ENCODE peak calls at places on chromosomes 3 and 15, in ten cellular contexts. U is Karpas-422, O is right lobe of liver, S is heart left ventricle, P is hepatocyte, D is spleen, L is body of pancreas, Y is pancreas, I is choroid plexus epithelial cell, H is BJ. A is an unnamed sample.

GRCh38 chr3:109532257-109533216 is 195.2 kb upstream of the DPPA4 start:
- DNase-seq in U (peak), O (no peak), S (no peak), P (peak), D (no peak), L (peak), Y (peak), I (peak), H (no peak), A (peak)

GRCh38 chr3:124563376-124563775 is 166.9 kb upstream of the UMPS start:
- DNase-seq in U (no peak), O (no peak), S (no peak), P (peak), D (no peak), L (no peak), Y (no peak), I (peak), H (no peak), A (no peak)

GRCh38 chr3:14145236-14145635 is 20.4 kb downstream of the TMEM43 start:
- DNase-seq in U (no peak), O (no peak), S (no peak), P (no peak), D (no peak), L (no peak), Y (no peak), I (peak), H (no peak), A (no peak)

GRCh38 chr15:91706366-91707032 is 147.0 kb upstream of the SLCO3A1 start:
- DNase-seq in U (peak), O (peak), S (peak), P (peak), D (peak), L (peak), Y (peak), I (peak), H (no peak), A (peak)

GRCh38 chr15:70478251-70478990 is 284.9 kb downstream of the UACA start:
- DNase-seq in U (peak), O (no peak), S (peak), P (no peak), D (peak), L (no peak), Y (no peak), I (no peak), H (no peak), A (peak)

GRCh38 chr15:71649894-71650293 is 160.5 kb upstream of the NR2E3 start:
- DNase-seq in U (no peak), O (no peak), S (no peak), P (no peak), D (no peak), L (no peak), Y (no peak), I (no peak), H (no peak), A (peak)

GRCh38 chr3:32913790-32914446 is 37.5 kb upstream of the CCR4 start:
- DNase-seq in U (no peak), O (no peak), S (no peak), P (no peak), D (no peak), L (no peak), Y (no peak), I (peak), H (peak), A (no peak)

GRCh38 chr15:41905360-41905793 is 11.5 kb upstream of the SPTBN5 start:
- DNase-seq in U (no peak), O (no peak), S (no peak), P (no peak), D (peak), L (no peak), Y (no peak), I (peak), H (no peak), A (no peak)

GRCh38 chr15:90988249-90988648 is 6.1 kb downstream of the PRC1 start:
- DNase-seq in U (no peak), O (no peak), S (no peak), P (no peak), D (no peak), L (no peak), Y (no peak), I (no peak), H (no peak), A (no peak)

GRCh38 chr3:53069422-53070068 is 23.7 kb upstream of the SFMBT1 start:
- DNase-seq in U (no peak), O (peak), S (no peak), P (no peak), D (peak), L (no peak), Y (no peak), I (peak), H (no peak), A (no peak)

GRCh38 chr3:48492461-48493202 is 11.3 kb downstream of the SHISA5 start:
- DNase-seq in U (peak), O (no peak), S (no peak), P (no peak), D (no peak), L (no peak), Y (no peak), I (no peak), H (peak), A (no peak)

GRCh38 chr3:157063926-157064325 is 96.0 kb downstream of the CCNL1 start:
- DNase-seq in U (no peak), O (no peak), S (no peak), P (no peak), D (no peak), L (no peak), Y (no peak), I (peak), H (no peak), A (no peak)

GRCh38 chr3:33144433-33144832 is 30.6 kb downstream of the CRTAP start:
- DNase-seq in U (peak), O (no peak), S (no peak), P (no peak), D (no peak), L (no peak), Y (no peak), I (no peak), H (no peak), A (no peak)

GRCh38 chr3:110413807-110414748 is 657.5 kb upstream of the NECTIN3 start:
- DNase-seq in U (no peak), O (peak), S (no peak), P (no peak), D (no peak), L (no peak), Y (no peak), I (peak), H (peak), A (no peak)

GRCh38 chr3:172973799-172974198 is 167.2 kb downstream of the SPATA16 start:
- DNase-seq in U (no peak), O (no peak), S (no peak), P (no peak), D (no peak), L (no peak), Y (no peak), I (no peak), H (no peak), A (no peak)

GRCh38 chr3:197305854-197306253 is 7.4 kb upstream of the DLG1 start:
- DNase-seq in U (peak), O (no peak), S (no peak), P (no peak), D (no peak), L (no peak), Y (no peak), I (peak), H (peak), A (no peak)

GRCh38 chr3:161305095-161305991 is 66.0 kb downstream of the SPTSSB start:
- DNase-seq in U (peak), O (no peak), S (no peak), P (peak), D (no peak), L (no peak), Y (no peak), I (peak), H (no peak), A (no peak)

GRCh38 chr3:148889828-148890227 is 24.7 kb downstream of the CPA3 start:
- DNase-seq in U (no peak), O (no peak), S (no peak), P (no peak), D (no peak), L (no peak), Y (no peak), I (no peak), H (no peak), A (no peak)

GRCh38 chr15:98758224-98758623 is 109.9 kb downstream of the IGF1R start:
- DNase-seq in U (no peak), O (no peak), S (no peak), P (no peak), D (no peak), L (no peak), Y (no peak), I (no peak), H (no peak), A (no peak)

GRCh38 chr3:53794597-53794996 is 51.6 kb downstream of the CHDH start:
- DNase-seq in U (no peak), O (no peak), S (no peak), P (no peak), D (no peak), L (no peak), Y (no peak), I (peak), H (no peak), A (no peak)

GRCh38 chr3:124883766-124884473 is 3.2 kb downstream of the ITGB5 start:
- DNase-seq in U (no peak), O (no peak), S (no peak), P (no peak), D (no peak), L (no peak), Y (no peak), I (no peak), H (no peak), A (no peak)

GRCh38 chr15:32889189-32889588 is 171.4 kb downstream of the GREM1 start:
- DNase-seq in U (no peak), O (no peak), S (no peak), P (no peak), D (no peak), L (no peak), Y (no peak), I (no peak), H (peak), A (no peak)

GRCh38 chr15:101028772-101029438 is 109.7 kb downstream of the LRRK1 start:
- DNase-seq in U (no peak), O (peak), S (peak), P (no peak), D (peak), L (peak), Y (no peak), I (no peak), H (no peak), A (no peak)

GRCh38 chr15:60006808-60007346 is 2.8 kb downstream of the FOXB1 start:
- DNase-seq in U (no peak), O (no peak), S (no peak), P (no peak), D (no peak), L (no peak), Y (no peak), I (no peak), H (no peak), A (no peak)
- H3K4me3 ChIP-seq in U (no peak), O (peak), S (peak), P (peak), D (peak), L (no peak), Y (peak), I (no peak), H (peak), A (no peak)

GRCh38 chr15:82849556-82850241 is 40.3 kb downstream of the WHAMM start:
- DNase-seq in U (peak), O (peak), S (peak), P (peak), D (peak), L (peak), Y (peak), I (peak), H (peak), A (peak)
- H3K4me3 ChIP-seq in U (peak), O (no peak), S (peak), P (no peak), D (no peak), L (no peak), Y (no peak), I (peak), H (no peak), A (no peak)

GRCh38 chr3:184259396-184259877 is 1.9 kb downstream of the CAMK2N2 start:
- DNase-seq in U (no peak), O (no peak), S (no peak), P (no peak), D (no peak), L (no peak), Y (no peak), I (no peak), H (no peak), A (no peak)

GRCh38 chr3:184261270-184262165 is at the start of gene CAMK2N2:
- DNase-seq in U (peak), O (peak), S (no peak), P (peak), D (peak), L (peak), Y (peak), I (peak), H (no peak), A (no peak)

GRCh38 chr3:184260571-184261269 is 633 bp downstream of the CAMK2N2 start:
- DNase-seq in U (no peak), O (no peak), S (no peak), P (no peak), D (no peak), L (peak), Y (peak), I (no peak), H (no peak), A (no peak)

GRCh38 chr3:184258926-184259325 is 2.4 kb downstream of the CAMK2N2 start:
- DNase-seq in U (no peak), O (no peak), S (no peak), P (no peak), D (no peak), L (no peak), Y (no peak), I (no peak), H (no peak), A (no peak)

DNA sequence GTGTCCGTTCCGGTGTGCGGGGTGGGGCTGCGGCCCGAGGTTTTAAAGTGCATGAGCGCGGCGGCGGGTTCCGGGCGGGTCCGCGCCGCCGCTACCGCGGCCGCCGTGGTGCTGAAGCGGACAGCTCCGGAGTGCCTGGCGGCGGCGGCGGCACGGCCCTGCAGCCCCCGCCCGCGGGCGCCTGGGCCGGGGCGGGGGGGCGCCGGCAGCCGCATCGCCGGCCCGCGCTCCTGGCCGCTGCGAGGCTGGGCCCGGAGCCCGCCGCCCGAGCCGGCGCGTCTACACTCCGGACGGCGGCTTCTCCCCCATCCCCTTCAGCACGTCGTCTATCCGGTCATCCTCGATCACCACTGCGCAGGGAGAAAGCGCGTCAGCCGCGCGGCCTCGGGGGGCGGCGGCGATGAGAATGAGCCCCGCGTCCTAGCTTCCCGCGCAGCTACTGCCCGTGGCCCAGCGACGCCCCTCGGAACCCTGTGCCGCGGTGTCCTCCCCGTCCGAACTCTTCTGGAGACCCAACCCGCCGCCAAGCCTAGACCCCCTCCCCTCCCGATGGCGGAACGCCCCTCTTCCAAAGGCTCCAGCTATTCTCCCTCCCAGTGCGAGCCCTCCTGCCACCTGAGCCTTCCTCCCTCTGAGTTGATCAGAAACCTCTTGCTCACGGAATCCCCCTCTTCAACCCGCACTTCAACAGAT is 1.3 kb downstream of the CAMK2N2 start:
- DNase-seq in U (no peak), O (no peak), S (peak), P (peak), D (peak), L (peak), Y (peak), I (peak), H (no peak), A (peak)
- H3K4me3 ChIP-seq in U (peak), O (no peak), S (peak), P (no peak), D (peak), L (peak), Y (peak), I (peak), H (peak), A (no peak)

GRCh38 chr15:67884009-67884408 is 44.2 kb upstream of the RNU6-1 start:
- DNase-seq in U (no peak), O (no peak), S (no peak), P (no peak), D (no peak), L (no peak), Y (no peak), I (no peak), H (no peak), A (no peak)
- H3K4me3 ChIP-seq in U (peak), O (peak), S (peak), P (no peak), D (no peak), L (no peak), Y (peak), I (no peak), H (no peak), A (no peak)